ENCODE peak calls at places on chromosomes 13 and 19, in five cellular contexts. One of them, this sample, is unnamed.
A peak's percentile ranks its signal among the peaks of the same experiment; 100 is the strongest.

GRCh38 chr13:42364613-42365000 is 92.7 kb downstream of the AKAP11 start:
- DNase-seq in astrocyte of the spinal cord: peak; percentile 59
- DNase-seq in cerebellum: no peak
- DNase-seq in mucosa of descending colon: no peak
- DNase-seq in pancreas: no peak
- DNase-seq in this sample: no peak

GRCh38 chr13:59771272-59771671 is 392.5 kb downstream of the DIAPH3 start:
- DNase-seq in mucosa of descending colon: no peak
- DNase-seq in pancreas: no peak
- DNase-seq in cerebellum: peak; percentile 2
- DNase-seq in astrocyte of the spinal cord: peak; percentile 33
- DNase-seq in this sample: no peak

GRCh38 chr19:33241530-33242101 is 16.0 kb upstream of the SLC7A10 start:
- DNase-seq in mucosa of descending colon: peak; percentile 65
- DNase-seq in cerebellum: no peak
- DNase-seq in astrocyte of the spinal cord: no peak
- DNase-seq in pancreas: peak; percentile 16
- DNase-seq in this sample: no peak

GRCh38 chr13:71913717-71914116 is 46.7 kb upstream of the DACH1 start:
- DNase-seq in astrocyte of the spinal cord: no peak
- DNase-seq in pancreas: no peak
- DNase-seq in mucosa of descending colon: no peak
- DNase-seq in cerebellum: no peak
- DNase-seq in this sample: no peak

GRCh38 chr13:99162962-99163361 is 37.7 kb upstream of the UBAC2 start:
- DNase-seq in cerebellum: no peak
- DNase-seq in mucosa of descending colon: no peak
- DNase-seq in pancreas: no peak
- DNase-seq in astrocyte of the spinal cord: no peak
- DNase-seq in this sample: no peak

GRCh38 chr13:30577381-30577780 is 40.3 kb upstream of the USPL1 start:
- DNase-seq in astrocyte of the spinal cord: peak; percentile 93
- DNase-seq in mucosa of descending colon: peak; percentile 12
- DNase-seq in pancreas: no peak
- DNase-seq in cerebellum: no peak
- DNase-seq in this sample: no peak

GRCh38 chr13:30720470-30720869 is 14.9 kb upstream of the ALOX5AP start:
- DNase-seq in pancreas: no peak
- DNase-seq in cerebellum: no peak
- DNase-seq in mucosa of descending colon: no peak
- DNase-seq in astrocyte of the spinal cord: no peak
- DNase-seq in this sample: no peak

GRCh38 chr13:36712785-36713184 is 39.0 kb downstream of the SERTM1 start:
- DNase-seq in astrocyte of the spinal cord: peak; percentile 88
- DNase-seq in mucosa of descending colon: no peak
- DNase-seq in cerebellum: no peak
- DNase-seq in pancreas: no peak
- DNase-seq in this sample: no peak

This sample was measured in NCI-H187.